ENCODE peak calls at places on chromosomes 1 and 21, in eight cellular contexts. One of them, this sample, is unnamed.

GRCh38 chr1:85577421-85578320 is 2.9 kb upstream of the CCN1 start:
- DNase-seq in ascending aorta: no peak
- DNase-seq in OCI-LY7: no peak
- DNase-seq in prostate gland: no peak
- DNase-seq in ovary: no peak
- DNase-seq in transverse colon: peak; percentile 21
- DNase-seq in testis: peak; percentile 33
- DNase-seq in CD8-positive, alpha-beta T cell: no peak
- DNase-seq in this sample: no peak

GRCh38 chr1:59323879-59324278 is 27.0 kb downstream of the FGGY start:
- DNase-seq in ascending aorta: no peak
- DNase-seq in OCI-LY7: no peak
- DNase-seq in prostate gland: no peak
- DNase-seq in ovary: no peak
- DNase-seq in transverse colon: no peak
- DNase-seq in testis: no peak
- DNase-seq in CD8-positive, alpha-beta T cell: no peak
- DNase-seq in this sample: no peak

GRCh38 chr1:243723458-243724043 is 126.5 kb downstream of the AKT3 start:
- DNase-seq in ascending aorta: no peak
- DNase-seq in OCI-LY7: no peak
- DNase-seq in prostate gland: no peak
- DNase-seq in ovary: no peak
- DNase-seq in transverse colon: no peak
- DNase-seq in testis: no peak
- DNase-seq in CD8-positive, alpha-beta T cell: no peak
- DNase-seq in this sample: no peak

GRCh38 chr1:243354511-243355153 is 98.8 kb downstream of the SDCCAG8 start:
- DNase-seq in ascending aorta: no peak
- DNase-seq in OCI-LY7: no peak
- DNase-seq in prostate gland: no peak
- DNase-seq in ovary: no peak
- DNase-seq in transverse colon: no peak
- DNase-seq in testis: no peak
- DNase-seq in CD8-positive, alpha-beta T cell: no peak
- DNase-seq in this sample: no peak

GRCh38 chr1:160020196-160020595 is 11.6 kb downstream of the PIGM start:
- DNase-seq in ascending aorta: no peak
- DNase-seq in OCI-LY7: no peak
- DNase-seq in prostate gland: no peak
- DNase-seq in ovary: no peak
- DNase-seq in transverse colon: no peak
- DNase-seq in testis: no peak
- DNase-seq in CD8-positive, alpha-beta T cell: no peak
- DNase-seq in this sample: no peak

GRCh38 chr1:65724151-65724550 is 68.5 kb upstream of the PDE4B start:
- DNase-seq in ascending aorta: no peak
- DNase-seq in OCI-LY7: no peak
- DNase-seq in prostate gland: no peak
- DNase-seq in ovary: no peak
- DNase-seq in transverse colon: no peak
- DNase-seq in testis: no peak
- DNase-seq in CD8-positive, alpha-beta T cell: no peak
- DNase-seq in this sample: no peak

GRCh38 chr1:34829250-34829649 is 30.3 kb downstream of the SMIM12 start:
- DNase-seq in ascending aorta: no peak
- DNase-seq in OCI-LY7: no peak
- DNase-seq in prostate gland: no peak
- DNase-seq in ovary: no peak
- DNase-seq in transverse colon: no peak
- DNase-seq in testis: no peak
- DNase-seq in CD8-positive, alpha-beta T cell: no peak
- DNase-seq in this sample: no peak

GRCh38 chr1:204127597-204128242 is 24.1 kb downstream of the ETNK2 start:
- DNase-seq in ascending aorta: no peak
- DNase-seq in OCI-LY7: peak; percentile 63
- DNase-seq in prostate gland: peak; percentile 82
- DNase-seq in ovary: peak; percentile 43
- DNase-seq in transverse colon: peak; percentile 69
- DNase-seq in testis: peak; percentile 77
- DNase-seq in CD8-positive, alpha-beta T cell: no peak
- DNase-seq in this sample: no peak

GRCh38 chr1:221264848-221265247 is 385.6 kb downstream of the HLX start:
- DNase-seq in ascending aorta: no peak
- DNase-seq in OCI-LY7: no peak
- DNase-seq in prostate gland: no peak
- DNase-seq in ovary: no peak
- DNase-seq in transverse colon: no peak
- DNase-seq in testis: no peak
- DNase-seq in CD8-positive, alpha-beta T cell: no peak
- DNase-seq in this sample: no peak

GRCh38 chr1:51733793-51734522 is 117.1 kb downstream of the OSBPL9 start:
- DNase-seq in ascending aorta: no peak
- DNase-seq in OCI-LY7: no peak
- DNase-seq in prostate gland: no peak
- DNase-seq in ovary: no peak
- DNase-seq in transverse colon: no peak
- DNase-seq in testis: no peak
- DNase-seq in CD8-positive, alpha-beta T cell: no peak
- DNase-seq in this sample: no peak

GRCh38 chr1:89407355-89407754 is 43.5 kb downstream of the GBP6 start:
- DNase-seq in ascending aorta: no peak
- DNase-seq in OCI-LY7: no peak
- DNase-seq in prostate gland: no peak
- DNase-seq in ovary: no peak
- DNase-seq in transverse colon: no peak
- DNase-seq in testis: no peak
- DNase-seq in CD8-positive, alpha-beta T cell: no peak
- DNase-seq in this sample: no peak

GRCh38 chr1:174883361-174883760 is 116.4 kb upstream of the CACYBP start:
- DNase-seq in ascending aorta: no peak
- DNase-seq in OCI-LY7: no peak
- DNase-seq in prostate gland: no peak
- DNase-seq in ovary: no peak
- DNase-seq in transverse colon: no peak
- DNase-seq in testis: no peak
- DNase-seq in CD8-positive, alpha-beta T cell: no peak
- DNase-seq in this sample: no peak

GRCh38 chr1:159203621-159204020 is 1.1 kb upstream of the ACKR1 start:
- DNase-seq in ascending aorta: no peak
- DNase-seq in OCI-LY7: no peak
- DNase-seq in prostate gland: no peak
- DNase-seq in ovary: no peak
- DNase-seq in transverse colon: no peak
- DNase-seq in testis: no peak
- DNase-seq in CD8-positive, alpha-beta T cell: no peak
- DNase-seq in this sample: no peak

GRCh38 chr1:91831132-91831930 is 54.6 kb downstream of the TGFBR3 start:
- DNase-seq in ascending aorta: no peak
- DNase-seq in OCI-LY7: no peak
- DNase-seq in prostate gland: peak; percentile 52
- DNase-seq in ovary: no peak
- DNase-seq in transverse colon: peak; percentile 30
- DNase-seq in testis: no peak
- DNase-seq in CD8-positive, alpha-beta T cell: no peak
- DNase-seq in this sample: no peak

GRCh38 chr21:44921928-44922327 is 1.2 kb upstream of the ITGB2 start:
- DNase-seq in ascending aorta: no peak
- DNase-seq in OCI-LY7: no peak
- DNase-seq in prostate gland: no peak
- DNase-seq in ovary: no peak
- DNase-seq in transverse colon: no peak
- DNase-seq in testis: no peak
- DNase-seq in CD8-positive, alpha-beta T cell: no peak
- DNase-seq in this sample: no peak

GRCh38 chr1:22769932-22770331 is 59.3 kb downstream of the EPHB2 start:
- DNase-seq in ascending aorta: no peak
- DNase-seq in OCI-LY7: no peak
- DNase-seq in prostate gland: no peak
- DNase-seq in ovary: no peak
- DNase-seq in transverse colon: no peak
- DNase-seq in testis: no peak
- DNase-seq in CD8-positive, alpha-beta T cell: no peak
- DNase-seq in this sample: no peak

GRCh38 chr1:94974224-94974623 is 47.3 kb upstream of the CNN3 start:
- DNase-seq in ascending aorta: no peak
- DNase-seq in OCI-LY7: no peak
- DNase-seq in prostate gland: no peak
- DNase-seq in ovary: no peak
- DNase-seq in transverse colon: no peak
- DNase-seq in testis: no peak
- DNase-seq in CD8-positive, alpha-beta T cell: no peak
- DNase-seq in this sample: no peak

GRCh38 chr21:26850116-26850643 is 5.0 kb upstream of the ADAMTS1 start:
- DNase-seq in ascending aorta: no peak
- DNase-seq in OCI-LY7: peak; percentile 31
- DNase-seq in prostate gland: no peak
- DNase-seq in ovary: no peak
- DNase-seq in transverse colon: no peak
- DNase-seq in testis: no peak
- DNase-seq in CD8-positive, alpha-beta T cell: no peak
- DNase-seq in this sample: no peak

GRCh38 chr1:42963378-42964005 is 4.8 kb upstream of the SLC2A1 start:
- DNase-seq in ascending aorta: no peak
- DNase-seq in OCI-LY7: no peak
- DNase-seq in prostate gland: no peak
- DNase-seq in ovary: no peak
- DNase-seq in transverse colon: no peak
- DNase-seq in testis: no peak
- DNase-seq in CD8-positive, alpha-beta T cell: no peak
- DNase-seq in this sample: no peak

GRCh38 chr1:221149111-221149510 is 269.9 kb downstream of the HLX start:
- DNase-seq in ascending aorta: no peak
- DNase-seq in OCI-LY7: no peak
- DNase-seq in prostate gland: no peak
- DNase-seq in ovary: no peak
- DNase-seq in transverse colon: no peak
- DNase-seq in testis: no peak
- DNase-seq in CD8-positive, alpha-beta T cell: no peak
- DNase-seq in this sample: no peak

GRCh38 chr1:6464514-6464836 is 1.5 kb downstream of the TNFRSF25 start:
- DNase-seq in ascending aorta: no peak
- DNase-seq in OCI-LY7: no peak
- DNase-seq in prostate gland: no peak
- DNase-seq in ovary: no peak
- DNase-seq in transverse colon: peak; percentile 70
- DNase-seq in testis: no peak
- DNase-seq in CD8-positive, alpha-beta T cell: no peak
- DNase-seq in this sample: no peak

DNA sequence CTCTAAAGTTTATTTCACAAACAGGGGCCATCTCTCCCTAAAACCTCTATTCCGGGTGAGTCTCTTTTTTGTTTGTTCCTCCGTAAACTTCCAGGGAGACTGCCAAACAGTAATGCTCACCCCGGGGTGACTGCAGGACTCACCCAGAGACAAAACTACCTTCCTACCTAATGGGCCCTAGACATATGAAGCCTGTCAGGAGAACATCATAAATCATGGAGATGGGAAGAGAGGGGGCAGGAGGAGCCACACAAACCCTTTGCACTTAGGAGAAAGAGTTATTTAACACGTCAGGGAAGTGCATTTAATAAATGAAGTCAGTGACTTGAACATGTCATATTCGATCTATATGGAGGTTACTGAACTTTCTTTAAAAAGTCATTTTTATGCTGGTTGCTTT is 287.0 kb upstream of the USP25 start:
- DNase-seq in ascending aorta: no peak
- DNase-seq in OCI-LY7: no peak
- DNase-seq in prostate gland: no peak
- DNase-seq in ovary: no peak
- DNase-seq in transverse colon: no peak
- DNase-seq in testis: no peak
- DNase-seq in CD8-positive, alpha-beta T cell: no peak
- DNase-seq in this sample: no peak
- H3K4me1 ChIP-seq in ascending aorta: no peaks in the 10 kb centered on the region
- H3K4me1 ChIP-seq in OCI-LY7: no peaks in the 10 kb centered on the region
- H3K4me1 ChIP-seq in prostate gland: no peaks in the 10 kb centered on the region
- H3K4me1 ChIP-seq in ovary: no peaks in the 10 kb centered on the region
- H3K4me1 ChIP-seq in transverse colon: peaks cover 3% of the 10 kb centered on the region
- H3K4me1 ChIP-seq in testis: peaks cover 7% of the 10 kb centered on the region
- H3K4me1 ChIP-seq in CD8-positive, alpha-beta T cell: no peaks in the 10 kb centered on the region
- H3K4me1 ChIP-seq in this sample: no peaks in the 10 kb centered on the region

GRCh38 chr1:206050655-206051235 is 2.2 kb upstream of the RHEX start:
- DNase-seq in ascending aorta: no peak
- DNase-seq in OCI-LY7: peak; percentile 98
- DNase-seq in prostate gland: no peak
- DNase-seq in ovary: no peak
- DNase-seq in transverse colon: peak; percentile 71
- DNase-seq in testis: no peak
- DNase-seq in CD8-positive, alpha-beta T cell: no peak
- DNase-seq in this sample: peak; percentile 30

GRCh38 chr1:206049919-206050600 is 2.9 kb upstream of the RHEX start:
- DNase-seq in ascending aorta: no peak
- DNase-seq in OCI-LY7: no peak
- DNase-seq in prostate gland: no peak
- DNase-seq in ovary: no peak
- DNase-seq in transverse colon: no peak
- DNase-seq in testis: no peak
- DNase-seq in CD8-positive, alpha-beta T cell: no peak
- DNase-seq in this sample: no peak

GRCh38 chr1:206049293-206049692 is 3.7 kb upstream of the RHEX start:
- DNase-seq in ascending aorta: no peak
- DNase-seq in OCI-LY7: no peak
- DNase-seq in prostate gland: no peak
- DNase-seq in ovary: no peak
- DNase-seq in transverse colon: no peak
- DNase-seq in testis: no peak
- DNase-seq in CD8-positive, alpha-beta T cell: no peak
- DNase-seq in this sample: no peak

GRCh38 chr1:206048582-206048981 is 4.4 kb upstream of the RHEX start:
- DNase-seq in ascending aorta: no peak
- DNase-seq in OCI-LY7: no peak
- DNase-seq in prostate gland: no peak
- DNase-seq in ovary: no peak
- DNase-seq in transverse colon: peak; percentile 72
- DNase-seq in testis: no peak
- DNase-seq in CD8-positive, alpha-beta T cell: no peak
- DNase-seq in this sample: no peak

GRCh38 chr1:206047271-206047670 is 5.7 kb upstream of the RHEX start:
- DNase-seq in ascending aorta: no peak
- DNase-seq in OCI-LY7: peak; percentile 71
- DNase-seq in prostate gland: no peak
- DNase-seq in ovary: no peak
- DNase-seq in transverse colon: no peak
- DNase-seq in testis: no peak
- DNase-seq in CD8-positive, alpha-beta T cell: no peak
- DNase-seq in this sample: no peak
- H3K4me1 ChIP-seq in ascending aorta: no peaks in the 10 kb centered on the region
- H3K4me1 ChIP-seq in OCI-LY7: peaks cover 88% of the 10 kb centered on the region
- H3K4me1 ChIP-seq in prostate gland: no peaks in the 10 kb centered on the region
- H3K4me1 ChIP-seq in ovary: no peaks in the 10 kb centered on the region
- H3K4me1 ChIP-seq in transverse colon: peaks cover 11% of the 10 kb centered on the region
- H3K4me1 ChIP-seq in testis: no peaks in the 10 kb centered on the region
- H3K4me1 ChIP-seq in CD8-positive, alpha-beta T cell: no peaks in the 10 kb centered on the region
- H3K4me1 ChIP-seq in this sample: peaks cover 7% of the 10 kb centered on the region

GRCh38 chr1:201509601-201510374 is 2.9 kb upstream of the CSRP1 start:
- DNase-seq in ascending aorta: no peak
- DNase-seq in OCI-LY7: peak; percentile 15
- DNase-seq in prostate gland: no peak
- DNase-seq in ovary: no peak
- DNase-seq in transverse colon: no peak
- DNase-seq in testis: no peak
- DNase-seq in CD8-positive, alpha-beta T cell: no peak
- DNase-seq in this sample: no peak
- H3K4me1 ChIP-seq in ascending aorta: peaks cover 9% of the 10 kb centered on the region
- H3K4me1 ChIP-seq in OCI-LY7: peaks cover 78% of the 10 kb centered on the region
- H3K4me1 ChIP-seq in prostate gland: peaks cover 25% of the 10 kb centered on the region
- H3K4me1 ChIP-seq in ovary: peaks cover 7% of the 10 kb centered on the region
- H3K4me1 ChIP-seq in transverse colon: peaks cover 40% of the 10 kb centered on the region
- H3K4me1 ChIP-seq in testis: peaks cover 33% of the 10 kb centered on the region
- H3K4me1 ChIP-seq in CD8-positive, alpha-beta T cell: peaks cover 26% of the 10 kb centered on the region
- H3K4me1 ChIP-seq in this sample: peaks cover 28% of the 10 kb centered on the region

GRCh38 chr21:33293811-33294216 is 27.6 kb downstream of the IL10RB start:
- DNase-seq in ascending aorta: no peak
- DNase-seq in OCI-LY7: peak; percentile 67
- DNase-seq in prostate gland: peak; percentile 25
- DNase-seq in ovary: no peak
- DNase-seq in transverse colon: no peak
- DNase-seq in testis: no peak
- DNase-seq in CD8-positive, alpha-beta T cell: no peak
- DNase-seq in this sample: no peak
- H3K4me1 ChIP-seq in ascending aorta: no peaks in the 10 kb centered on the region
- H3K4me1 ChIP-seq in OCI-LY7: peaks cover 66% of the 10 kb centered on the region
- H3K4me1 ChIP-seq in prostate gland: peaks cover 9% of the 10 kb centered on the region
- H3K4me1 ChIP-seq in ovary: no peaks in the 10 kb centered on the region
- H3K4me1 ChIP-seq in transverse colon: no peaks in the 10 kb centered on the region
- H3K4me1 ChIP-seq in testis: peaks cover 13% of the 10 kb centered on the region
- H3K4me1 ChIP-seq in CD8-positive, alpha-beta T cell: peaks cover 24% of the 10 kb centered on the region
- H3K4me1 ChIP-seq in this sample: peaks cover 11% of the 10 kb centered on the region

This sample was measured in keratinocyte.